ENCODE peak calls at places on chromosomes 12 and 14, in five cellular contexts. One of them, this sample, is unnamed.

GRCh38 chr14:54807428-54807827 is 95.2 kb downstream of the GCH1 start:
- DNase-seq in IMR-90: no peak
- DNase-seq in Peyer's patch: no peak
- DNase-seq in CD8-positive, alpha-beta T cell: no peak
- DNase-seq in mammary epithelial cell: no peak
- DNase-seq in this sample: no peak

GRCh38 chr12:24307153-24307552 is 357.7 kb upstream of the SOX5 start:
- DNase-seq in IMR-90: no peak
- DNase-seq in Peyer's patch: no peak
- DNase-seq in CD8-positive, alpha-beta T cell: no peak
- DNase-seq in mammary epithelial cell: no peak
- DNase-seq in this sample: peak; percentile 27

GRCh38 chr12:115898670-115899069 is 378.8 kb downstream of the MED13L start:
- DNase-seq in IMR-90: no peak
- DNase-seq in Peyer's patch: no peak
- DNase-seq in CD8-positive, alpha-beta T cell: no peak
- DNase-seq in mammary epithelial cell: no peak
- DNase-seq in this sample: no peak

GRCh38 chr14:39467889-39468524 is 35.8 kb upstream of the FBXO33 start:
- DNase-seq in IMR-90: peak; percentile 43
- DNase-seq in Peyer's patch: no peak
- DNase-seq in CD8-positive, alpha-beta T cell: no peak
- DNase-seq in mammary epithelial cell: peak; percentile 26
- DNase-seq in this sample: peak; percentile 51

GRCh38 chr12:89833337-89834252 is 125.0 kb upstream of the ATP2B1 start:
- DNase-seq in IMR-90: peak; percentile 11
- DNase-seq in Peyer's patch: no peak
- DNase-seq in CD8-positive, alpha-beta T cell: no peak
- DNase-seq in mammary epithelial cell: peak; percentile 68
- DNase-seq in this sample: peak; percentile 78

GRCh38 chr12:55443776-55444175 is at the start of gene OR6C2:
- DNase-seq in IMR-90: no peak
- DNase-seq in Peyer's patch: no peak
- DNase-seq in CD8-positive, alpha-beta T cell: no peak
- DNase-seq in mammary epithelial cell: no peak
- DNase-seq in this sample: peak; percentile 3

GRCh38 chr12:108702534-108702933 is 28.8 kb downstream of the CORO1C start:
- DNase-seq in IMR-90: no peak
- DNase-seq in Peyer's patch: no peak
- DNase-seq in CD8-positive, alpha-beta T cell: no peak
- DNase-seq in mammary epithelial cell: no peak
- DNase-seq in this sample: no peak

GRCh38 chr12:1130164-1130563 is 139.1 kb downstream of the ERC1 start:
- DNase-seq in IMR-90: no peak
- DNase-seq in Peyer's patch: no peak
- DNase-seq in CD8-positive, alpha-beta T cell: no peak
- DNase-seq in mammary epithelial cell: no peak
- DNase-seq in this sample: no peak

GRCh38 chr12:45918818-45919217 is 71.6 kb downstream of the SCAF11 start:
- DNase-seq in IMR-90: no peak
- DNase-seq in Peyer's patch: no peak
- DNase-seq in CD8-positive, alpha-beta T cell: no peak
- DNase-seq in mammary epithelial cell: no peak
- DNase-seq in this sample: peak; percentile 23

GRCh38 chr14:100679707-100680438 is 46.8 kb upstream of the DLK1 start:
- DNase-seq in IMR-90: peak; percentile 73
- DNase-seq in Peyer's patch: peak; percentile 19
- DNase-seq in CD8-positive, alpha-beta T cell: no peak
- DNase-seq in mammary epithelial cell: no peak
- DNase-seq in this sample: no peak

GRCh38 chr12:2745655-2746054 is 49.1 kb upstream of the FKBP4 start:
- DNase-seq in IMR-90: peak; percentile 4
- DNase-seq in Peyer's patch: no peak
- DNase-seq in CD8-positive, alpha-beta T cell: no peak
- DNase-seq in mammary epithelial cell: no peak
- DNase-seq in this sample: no peak

GRCh38 chr14:102086346-102086971 is 385 bp downstream of the HSP90AA1 start:
- DNase-seq in IMR-90: peak; percentile 68
- DNase-seq in Peyer's patch: peak; percentile 57
- DNase-seq in CD8-positive, alpha-beta T cell: peak; percentile 65
- DNase-seq in mammary epithelial cell: peak; percentile 46
- DNase-seq in this sample: peak; percentile 68

GRCh38 chr12:6337958-6338406 is 3.9 kb downstream of the TNFRSF1A start:
- DNase-seq in IMR-90: no peak
- DNase-seq in Peyer's patch: no peak
- DNase-seq in CD8-positive, alpha-beta T cell: no peak
- DNase-seq in mammary epithelial cell: no peak
- DNase-seq in this sample: no peak

GRCh38 chr12:94941440-94941862 is 62.0 kb downstream of the NDUFA12 start:
- DNase-seq in IMR-90: peak; percentile 79
- DNase-seq in Peyer's patch: peak; percentile 17
- DNase-seq in CD8-positive, alpha-beta T cell: peak; percentile 35
- DNase-seq in mammary epithelial cell: peak; percentile 93
- DNase-seq in this sample: peak; percentile 97

GRCh38 chr12:121484967-121485366 is 85.0 kb downstream of the RNF34 start:
- DNase-seq in IMR-90: no peak
- DNase-seq in Peyer's patch: no peak
- DNase-seq in CD8-positive, alpha-beta T cell: no peak
- DNase-seq in mammary epithelial cell: no peak
- DNase-seq in this sample: no peak

GRCh38 chr14:82667006-82667405 is 1133.4 kb upstream of the SEL1L start:
- DNase-seq in IMR-90: no peak
- DNase-seq in Peyer's patch: no peak
- DNase-seq in CD8-positive, alpha-beta T cell: no peak
- DNase-seq in mammary epithelial cell: no peak
- DNase-seq in this sample: peak; percentile 36

GRCh38 chr12:29320295-29321090 is 60.5 kb downstream of the ERGIC2 start:
- DNase-seq in IMR-90: peak; percentile 93
- DNase-seq in Peyer's patch: no peak
- DNase-seq in CD8-positive, alpha-beta T cell: no peak
- DNase-seq in mammary epithelial cell: peak; percentile 72
- DNase-seq in this sample: peak; percentile 73

GRCh38 chr14:63652406-63652805 is 10.7 kb upstream of the WDR89 start:
- DNase-seq in IMR-90: no peak
- DNase-seq in Peyer's patch: no peak
- DNase-seq in CD8-positive, alpha-beta T cell: no peak
- DNase-seq in mammary epithelial cell: no peak
- DNase-seq in this sample: no peak
- TF ChIP-seq CTCF in IMR-90: no peak
- TF ChIP-seq CTCF in Peyer's patch: no peak
- TF ChIP-seq CTCF in CD8-positive, alpha-beta T cell: no peak
- TF ChIP-seq CTCF in mammary epithelial cell: no peak
- TF ChIP-seq CTCF in this sample: no peak

GRCh38 chr14:77140343-77140936 is 1.2 kb downstream of the ZDHHC22 start:
- DNase-seq in IMR-90: no peak
- DNase-seq in Peyer's patch: no peak
- DNase-seq in CD8-positive, alpha-beta T cell: no peak
- DNase-seq in mammary epithelial cell: no peak
- DNase-seq in this sample: no peak
- H3K4me3 ChIP-seq in IMR-90: no peak overlapping the region
- H3K4me3 ChIP-seq in Peyer's patch: peak overlapping the region; percentile 41
- H3K4me3 ChIP-seq in CD8-positive, alpha-beta T cell: no peak overlapping the region
- H3K4me3 ChIP-seq in mammary epithelial cell: no peak overlapping the region
- H3K4me3 ChIP-seq in this sample: no peak overlapping the region

DNA sequence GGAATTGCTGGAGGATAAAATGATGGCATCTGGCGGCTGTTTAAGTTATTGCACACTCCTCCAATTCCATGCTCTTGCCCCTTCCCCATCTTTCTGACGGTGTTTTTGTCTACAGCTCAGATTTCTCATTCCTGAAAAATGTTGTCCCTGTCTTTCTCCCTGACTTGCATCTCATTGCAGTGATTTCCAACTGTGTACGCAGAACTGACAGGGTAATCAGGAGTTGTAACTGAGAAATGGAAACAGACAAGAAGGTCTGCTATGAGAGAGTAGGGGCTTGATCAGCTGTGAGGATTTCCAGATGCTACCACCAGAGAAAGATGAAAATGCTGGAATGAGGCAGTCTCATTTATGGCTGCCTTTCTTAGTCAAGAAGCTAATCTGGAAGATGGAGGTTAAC is 1.3 kb downstream of the ERP27 start:
- DNase-seq in IMR-90: no peak
- DNase-seq in Peyer's patch: no peak
- DNase-seq in CD8-positive, alpha-beta T cell: no peak
- DNase-seq in mammary epithelial cell: no peak
- DNase-seq in this sample: no peak
- TF ChIP-seq CTCF in IMR-90: no peak
- TF ChIP-seq CTCF in Peyer's patch: no peak
- TF ChIP-seq CTCF in CD8-positive, alpha-beta T cell: no peak
- TF ChIP-seq CTCF in mammary epithelial cell: no peak
- TF ChIP-seq CTCF in this sample: no peak

GRCh38 chr12:104177663-104178501 is 37.7 kb upstream of the TXNRD1 start:
- DNase-seq in IMR-90: peak; percentile 97
- DNase-seq in Peyer's patch: peak; percentile 26
- DNase-seq in CD8-positive, alpha-beta T cell: no peak
- DNase-seq in mammary epithelial cell: peak; percentile 88
- DNase-seq in this sample: peak; percentile 72
- H3K4me3 ChIP-seq in IMR-90: no peak overlapping the region
- H3K4me3 ChIP-seq in Peyer's patch: no peak overlapping the region
- H3K4me3 ChIP-seq in CD8-positive, alpha-beta T cell: no peak overlapping the region
- H3K4me3 ChIP-seq in mammary epithelial cell: no peak overlapping the region
- H3K4me3 ChIP-seq in this sample: no peak overlapping the region

This sample was measured in epithelial cell of esophagus.